ENCODE peak calls at places on chromosomes 12 and 14, in four cellular contexts. T is H9; X is CD8-positive, alpha-beta memory T cell; R is fibroblast of lung. D is an unnamed sample.
A peak's percentile ranks its signal among the peaks of the same experiment; 100 is the strongest.

GRCh38 chr12:42589465-42590323 is at the start of gene PRICKLE1:
- DNase-seq in R (peak; percentile 81), T (peak; percentile 46), X (no peak), D (no peak)

GRCh38 chr12:115419145-115419646 is 735.2 kb upstream of the TBX3 start:
- DNase-seq in R (no peak), X (no peak), T (no peak), D (no peak)

GRCh38 chr12:68159681-68160304 is at the start of gene IFNG:
- DNase-seq in R (no peak), T (no peak), X (no peak), D (no peak)

GRCh38 chr14:31419179-31420012 is 954 bp downstream of the HEATR5A start:
- DNase-seq in X (no peak), T (no peak), R (peak; percentile 52), D (no peak)

GRCh38 chr12:6067152-6067916 is 57.1 kb downstream of the VWF start:
- DNase-seq in T (peak; percentile 86), X (no peak), R (no peak), D (no peak)

GRCh38 chr12:56087220-56087619 is 7.3 kb downstream of the ERBB3 start:
- DNase-seq in X (no peak), R (no peak), T (no peak), D (no peak)

GRCh38 chr14:87351007-87351406 is 642.0 kb downstream of the GALC start:
- DNase-seq in T (peak; percentile 45), R (no peak), X (no peak), D (no peak)

GRCh38 chr12:31005944-31006361 is 67.7 kb upstream of the DDX11 start:
- DNase-seq in X (no peak), T (no peak), R (peak; percentile 79), D (no peak)

GRCh38 chr12:132390287-132391076 is 61.1 kb upstream of the GALNT9 start:
- DNase-seq in T (no peak), R (no peak), X (no peak), D (no peak)

GRCh38 chr12:94615284-94616216 is 34.8 kb downstream of the TMCC3 start:
- DNase-seq in X (no peak), T (no peak), R (peak; percentile 59), D (peak; percentile 22)

GRCh38 chr12:95695741-95696140 is 94.8 kb downstream of the NTN4 start:
- DNase-seq in T (no peak), R (no peak), X (no peak), D (no peak)

GRCh38 chr12:83709899-83710298 is 1023.2 kb downstream of the TMTC2 start:
- DNase-seq in X (no peak), R (no peak), T (no peak), D (no peak)

GRCh38 chr14:104876251-104876699 is 11.2 kb downstream of the CEP170B start:
- DNase-seq in T (peak; percentile 83), X (peak; percentile 22), R (no peak), D (no peak)

GRCh38 chr14:29310757-29311156 is 544.2 kb downstream of the FOXG1 start:
- DNase-seq in R (peak; percentile 86), T (no peak), X (no peak), D (no peak)

GRCh38 chr12:39675263-39675662 is 55.7 kb upstream of the ABCD2 start:
- DNase-seq in T (no peak), R (no peak), X (no peak), D (no peak)

GRCh38 chr12:107522692-107523477 is 162.7 kb upstream of the PWP1 start:
- DNase-seq in R (no peak), T (peak; percentile 72), X (no peak), D (no peak)

GRCh38 chr14:57761800-57762199 is 104.1 kb downstream of the SLC35F4 start:
- DNase-seq in R (no peak), T (no peak), X (no peak), D (no peak)

GRCh38 chr12:12716845-12717585 is at the start of gene CDKN1B:
- DNase-seq in X (peak; percentile 89), R (peak; percentile 92), T (peak; percentile 89), D (peak; percentile 88)

GRCh38 chr14:92635031-92635430 is 113.4 kb downstream of the LGMN start:
- DNase-seq in X (no peak), T (no peak), R (no peak), D (no peak)

GRCh38 chr12:103848132-103848531 is 7.1 kb upstream of the NT5DC3 start:
- DNase-seq in R (no peak), T (no peak), X (no peak), D (no peak)

GRCh38 chr12:92675092-92675865 is 27.5 kb upstream of the PLEKHG7 start:
- DNase-seq in X (no peak), R (no peak), T (no peak), D (no peak)

GRCh38 chr12:92535961-92536360 is 166.8 kb upstream of the PLEKHG7 start:
- DNase-seq in T (no peak), X (no peak), R (no peak), D (no peak)

GRCh38 chr12:5031958-5032357 is 11.7 kb upstream of the KCNA5 start:
- DNase-seq in T (no peak), R (no peak), X (no peak), D (no peak)

GRCh38 chr14:35123388-35123703 is 994 bp downstream of the PRORP start:
- DNase-seq in X (no peak), T (no peak), R (no peak), D (no peak)

GRCh38 chr14:89303452-89304435 is 113.3 kb downstream of the FOXN3 start:
- DNase-seq in X (peak; percentile 42), R (peak; percentile 89), T (no peak), D (peak; percentile 46)

GRCh38 chr12:18521461-18521860 is 216.4 kb downstream of the PLCZ1 start:
- DNase-seq in T (no peak), R (no peak), X (no peak), D (no peak)

GRCh38 chr12:67854351-67854750 is 134.9 kb upstream of the IFNG-AS1 start:
- DNase-seq in R (peak; percentile 74), X (no peak), T (no peak), D (no peak)

GRCh38 chr14:51333901-51334432 is 93.9 kb downstream of the TMX1 start:
- DNase-seq in T (no peak), X (no peak), R (peak; percentile 67), D (no peak)

GRCh38 chr12:32309811-32310755 is 89.3 kb upstream of the FGD4 start:
- DNase-seq in T (no peak), X (no peak), R (no peak), D (no peak)

GRCh38 chr14:97446087-97446486 is 648.9 kb downstream of the VRK1 start:
- DNase-seq in R (no peak), T (no peak), X (no peak), D (no peak)

GRCh38 chr12:115470977-115471376 is 787.0 kb upstream of the TBX3 start:
- DNase-seq in T (no peak), R (no peak), X (no peak), D (no peak)

GRCh38 chr12:62434504-62435336 is 31.9 kb upstream of the MON2 start:
- DNase-seq in R (no peak), X (no peak), T (no peak), D (no peak)

GRCh38 chr14:54722791-54723432 is 156.0 kb downstream of the SAMD4A start:
- DNase-seq in T (no peak), X (no peak), R (peak; percentile 50), D (no peak)

GRCh38 chr14:24535737-24536136 is 27.7 kb upstream of the CMA1 start:
- DNase-seq in X (no peak), R (no peak), T (no peak), D (no peak)

GRCh38 chr14:96104469-96105057 is 65.4 kb downstream of the C14orf132 start:
- DNase-seq in T (no peak), X (no peak), R (peak; percentile 98), D (no peak)

GRCh38 chr14:28755930-28756895 is 10.4 kb upstream of the FOXG1 start:
- DNase-seq in R (no peak), T (no peak), X (no peak), D (no peak)

GRCh38 chr14:90599748-90600507 is 203.1 kb downstream of the CALM1 start:
- DNase-seq in R (peak; percentile 42), T (no peak), X (no peak), D (peak; percentile 36)

GRCh38 chr12:58414398-58414871 is 473.1 kb downstream of the ATP23 start:
- DNase-seq in X (no peak), R (peak; percentile 93), T (no peak), D (no peak)
- H3K27ac ChIP-seq in X (no peak overlapping the region), R (peak overlapping the region; percentile 56), T (no peak overlapping the region), D (no peak overlapping the region)

GRCh38 chr12:126966498-126966897 is 1300.5 kb upstream of the TMEM132C start:
- DNase-seq in T (no peak), X (no peak), R (no peak), D (no peak)

GRCh38 chr12:126967152-126967551 is 1299.8 kb upstream of the TMEM132C start:
- DNase-seq in T (no peak), X (no peak), R (no peak), D (no peak)

DNA sequence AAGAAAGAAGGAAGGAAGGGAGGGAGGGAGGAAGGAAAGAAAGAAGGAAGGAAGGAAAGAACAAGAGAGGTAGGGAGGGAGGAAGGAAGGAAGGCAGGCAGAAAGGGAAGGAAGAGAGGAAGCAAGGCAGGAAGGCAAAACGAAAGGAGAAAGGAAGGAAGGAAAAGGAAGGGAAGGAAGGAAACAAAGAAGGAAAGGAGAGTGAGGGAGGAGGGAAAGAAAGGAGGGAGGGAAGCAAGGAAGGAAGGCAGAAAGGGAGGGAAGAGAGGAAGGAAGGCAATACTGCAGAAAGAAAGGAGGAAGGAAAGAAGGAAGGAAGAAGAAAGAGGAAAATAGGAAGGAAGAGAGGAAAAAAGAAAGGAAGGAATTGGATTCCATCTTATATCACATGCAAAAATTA is 1303.1 kb upstream of the TMEM132C start:
- DNase-seq in T (no peak), X (no peak), R (no peak), D (no peak)
- H3K27ac ChIP-seq in T (no peak overlapping the region), X (no peak overlapping the region), R (no peak overlapping the region), D (no peak overlapping the region)

GRCh38 chr14:78785265-78785664 is 615.1 kb downstream of the NRXN3 start:
- DNase-seq in T (no peak), X (no peak), R (no peak), D (no peak)
- H3K27ac ChIP-seq in T (no peak overlapping the region), X (no peak overlapping the region), R (no peak overlapping the region), D (no peak overlapping the region)

GRCh38 chr14:68098834-68099233 is 279.3 kb downstream of the RAD51B start:
- DNase-seq in R (no peak), T (no peak), X (no peak), D (no peak)
- H3K27ac ChIP-seq in R (no peak overlapping the region), T (no peak overlapping the region), X (no peak overlapping the region), D (no peak overlapping the region)

DNA sequence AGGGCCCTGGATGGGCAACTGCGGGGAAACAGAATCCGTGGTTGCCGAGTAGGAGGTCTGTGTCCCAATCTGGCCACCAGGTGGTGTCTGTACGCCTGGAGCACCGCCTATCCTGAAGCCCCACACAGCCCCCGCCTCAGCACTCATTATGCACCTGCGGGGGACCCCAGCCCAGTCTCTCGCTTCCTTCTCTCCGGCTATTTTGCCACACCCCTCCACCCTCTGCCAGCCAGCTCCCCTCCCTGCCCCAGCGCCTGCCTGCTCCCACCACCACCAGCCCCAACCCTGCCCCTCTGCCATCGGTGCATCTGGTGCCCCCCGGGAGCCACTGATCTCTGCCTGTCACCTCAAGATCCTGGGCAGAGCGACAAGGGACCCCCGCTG is 2.2 kb upstream of the NXPH4 start:
- DNase-seq in T (peak; percentile 91), R (peak; percentile 37), X (peak; percentile 64), D (peak; percentile 32)
- H3K27ac ChIP-seq in T (no peak overlapping the region), R (no peak overlapping the region), X (no peak overlapping the region), D (no peak overlapping the region)

D was measured in substantia nigra.